ENCODE peak calls at places on chromosomes 16 and 17, in seven cellular contexts. Z is brain microvascular endothelial cell; A is ovary; Q is SK-MEL-5; S is GM04504; Y is activated T-cell treated with anti-CD3 and anti-CD28 coated beads, Interleukin-2, amount 50 U/mL, for 72 hours; H is ACHN. I is an unnamed sample.

GRCh38 chr17:79615926-79616325 is 5.1 kb upstream of the RBFOX3 start:
- DNase-seq in Z (no peak), A (no peak), Q (no peak), S (no peak), Y (no peak), H (no peak), I (no peak)

GRCh38 chr17:80860703-80861359 is 130.8 kb upstream of the CHMP6 start:
- DNase-seq in Z (no peak), A (no peak), Q (no peak), S (no peak), Y (no peak), H (no peak), I (no peak)

GRCh38 chr16:89090182-89090630 is 3.4 kb upstream of the ACSF3 start:
- DNase-seq in Z (no peak), A (no peak), Q (no peak), S (no peak), Y (no peak), H (no peak), I (no peak)

GRCh38 chr17:64441772-64442549 is 7.0 kb upstream of the MILR1 start:
- DNase-seq in Z (peak), A (no peak), Q (no peak), S (no peak), Y (peak), H (no peak), I (no peak)

GRCh38 chr17:37844977-37845293 is 79.3 kb upstream of the TBC1D3K start:
- DNase-seq in Z (no peak), A (no peak), Q (no peak), S (no peak), Y (no peak), H (no peak), I (no peak)

GRCh38 chr16:72255785-72256184 is 83.8 kb upstream of the PMFBP1 start:
- DNase-seq in Z (no peak), A (no peak), Q (no peak), S (peak), Y (no peak), H (no peak), I (no peak)

GRCh38 chr17:72622661-72623433 is 469.6 kb downstream of the SLC39A11 start:
- DNase-seq in Z (no peak), A (no peak), Q (peak), S (no peak), Y (no peak), H (no peak), I (no peak)

GRCh38 chr16:68297908-68298307 is 12.8 kb downstream of the SLC7A6OS start:
- DNase-seq in Z (no peak), A (no peak), Q (no peak), S (no peak), Y (no peak), H (peak), I (no peak)

GRCh38 chr16:29899516-29900101 is at the start of gene SEZ6L2:
- DNase-seq in Z (peak), A (peak), Q (peak), S (peak), Y (peak), H (peak), I (peak)

GRCh38 chr17:18990331-18990730 is 14.2 kb downstream of the FAM83G start:
- DNase-seq in Z (no peak), A (no peak), Q (no peak), S (no peak), Y (no peak), H (no peak), I (no peak)

GRCh38 chr16:1150511-1150982 is 2.4 kb upstream of the CACNA1H start:
- DNase-seq in Z (peak), A (peak), Q (peak), S (peak), Y (peak), H (peak), I (no peak)

GRCh38 chr17:82702161-82702932 is 3.8 kb upstream of the RAB40B start:
- DNase-seq in Z (no peak), A (no peak), Q (no peak), S (no peak), Y (no peak), H (no peak), I (no peak)

GRCh38 chr17:29151567-29151966 is 28.6 kb downstream of the MYO18A start:
- DNase-seq in Z (peak), A (no peak), Q (peak), S (no peak), Y (no peak), H (peak), I (no peak)

GRCh38 chr17:51611585-51611984 is 351.2 kb downstream of the UTP18 start:
- DNase-seq in Z (no peak), A (no peak), Q (peak), S (no peak), Y (no peak), H (no peak), I (no peak)

GRCh38 chr17:5201011-5201410 is 9.3 kb upstream of the ZNF594 start:
- DNase-seq in Z (no peak), A (no peak), Q (no peak), S (no peak), Y (no peak), H (no peak), I (no peak)

GRCh38 chr17:57459286-57459915 is 203.1 kb downstream of the MSI2 start:
- DNase-seq in Z (peak), A (no peak), Q (peak), S (no peak), Y (peak), H (no peak), I (no peak)

GRCh38 chr17:72270530-72270929 is 149.7 kb downstream of the SOX9 start:
- DNase-seq in Z (peak), A (no peak), Q (no peak), S (peak), Y (no peak), H (no peak), I (peak)

GRCh38 chr17:75109407-75110236 is at the start of gene ARMC7:
- DNase-seq in Z (peak), A (peak), Q (peak), S (peak), Y (peak), H (peak), I (peak)

GRCh38 chr17:3818786-3819185 is 17.8 kb upstream of the ITGAE start:
- DNase-seq in Z (no peak), A (no peak), Q (no peak), S (no peak), Y (no peak), H (peak), I (no peak)

GRCh38 chr17:80695979-80696378 is 151.3 kb downstream of the RPTOR start:
- DNase-seq in Z (no peak), A (no peak), Q (no peak), S (no peak), Y (no peak), H (no peak), I (no peak)

GRCh38 chr16:24986512-24987303 is 28.5 kb downstream of the ARHGAP17 start:
- DNase-seq in Z (peak), A (no peak), Q (no peak), S (peak), Y (no peak), H (no peak), I (no peak)

GRCh38 chr16:67847064-67847861 is at the start of gene CENPT:
- DNase-seq in Z (peak), A (no peak), Q (no peak), S (no peak), Y (no peak), H (peak), I (no peak)

GRCh38 chr17:64449545-64449944 is 630 bp downstream of the MILR1 start:
- DNase-seq in Z (no peak), A (no peak), Q (no peak), S (no peak), Y (no peak), H (no peak), I (no peak)

GRCh38 chr16:21100447-21100846 is 50.2 kb downstream of the DNAH3 start:
- DNase-seq in Z (peak), A (no peak), Q (no peak), S (no peak), Y (no peak), H (peak), I (no peak)

GRCh38 chr17:11274106-11274505 is 33.1 kb downstream of the SHISA6 start:
- DNase-seq in Z (no peak), A (no peak), Q (no peak), S (no peak), Y (no peak), H (no peak), I (no peak)

GRCh38 chr16:81946206-81946605 is 65.1 kb downstream of the SDR42E1 start:
- DNase-seq in Z (peak), A (no peak), Q (no peak), S (peak), Y (no peak), H (no peak), I (no peak)

GRCh38 chr17:44752953-44753861 is 5.6 kb upstream of the ADAM11 start:
- DNase-seq in Z (no peak), A (no peak), Q (no peak), S (no peak), Y (no peak), H (no peak), I (no peak)

GRCh38 chr17:81858967-81859905 is 1.1 kb downstream of the P4HB start:
- DNase-seq in Z (no peak), A (no peak), Q (peak), S (no peak), Y (no peak), H (peak), I (no peak)

GRCh38 chr16:67883146-67883871 is 1.4 kb upstream of the NRN1L start:
- DNase-seq in Z (no peak), A (no peak), Q (no peak), S (no peak), Y (no peak), H (no peak), I (no peak)

GRCh38 chr16:56547120-56547948 is 17.5 kb upstream of the MT4 start:
- DNase-seq in Z (peak), A (no peak), Q (peak), S (no peak), Y (no peak), H (no peak), I (no peak)

GRCh38 chr16:3157229-3158013 is 22.6 kb downstream of the ZNF213 start:
- DNase-seq in Z (peak), A (peak), Q (peak), S (peak), Y (peak), H (peak), I (peak)

GRCh38 chr16:4680673-4681470 is 12.5 kb upstream of the NUDT16L1 start:
- DNase-seq in Z (no peak), A (peak), Q (no peak), S (no peak), Y (no peak), H (no peak), I (no peak)